ENCODE peak calls at places on chromosomes 1 and 21, in four cellular contexts. J is K562, D is SK-N-SH, L is GM12878. I is an unnamed sample.

GRCh38 chr1:25821630-25822091 is 1.9 kb downstream of the MTFR1L start:
- DNase-seq in J (no peak), D (no peak), L (no peak), I (no peak)

GRCh38 chr1:15949453-15950245 is 26.3 kb downstream of the ZBTB17 start:
- DNase-seq in J (peak), D (peak), L (peak), I (peak)

GRCh38 chr1:93526431-93526830 is 78.5 kb downstream of the FNBP1L start:
- DNase-seq in J (no peak), D (no peak), L (no peak), I (no peak)

GRCh38 chr1:21520899-21521716 is 11.9 kb downstream of the ALPL start:
- DNase-seq in J (no peak), D (no peak), L (no peak), I (no peak)

GRCh38 chr1:157496121-157496526 is 56.2 kb downstream of the FCRL5 start:
- DNase-seq in J (peak), D (peak), L (no peak), I (no peak)

GRCh38 chr21:33641339-33642026 is at the start of gene CRYZL1:
- DNase-seq in J (peak), D (peak), L (peak), I (peak)

GRCh38 chr1:197224160-197224559 is 43.9 kb upstream of the CRB1 start:
- DNase-seq in J (no peak), D (peak), L (no peak), I (no peak)

GRCh38 chr1:12001249-12001917 is 17.9 kb upstream of the MIIP start:
- DNase-seq in J (no peak), D (peak), L (no peak), I (peak)

GRCh38 chr21:25801217-25802015 is 66.6 kb downstream of the GABPA start:
- DNase-seq in J (peak), D (peak), L (peak), I (peak)

GRCh38 chr1:61254629-61255323 is 172.4 kb downstream of the NFIA start:
- DNase-seq in J (no peak), D (peak), L (no peak), I (no peak)

GRCh38 chr1:112524986-112525385 is 16.2 kb downstream of the WNT2B start:
- DNase-seq in J (no peak), D (no peak), L (no peak), I (no peak)

GRCh38 chr1:93715529-93716126 is 34.0 kb upstream of the BCAR3 start:
- DNase-seq in J (no peak), D (no peak), L (no peak), I (no peak)

GRCh38 chr1:5765465-5765864 is 226.8 kb downstream of the NPHP4 start:
- DNase-seq in J (no peak), D (no peak), L (no peak), I (no peak)

GRCh38 chr1:227131193-227131592 is 187.1 kb downstream of the CDC42BPA start:
- DNase-seq in J (no peak), D (peak), L (no peak), I (no peak)

GRCh38 chr1:71658295-71658694 is 577.5 kb upstream of the ZRANB2 start:
- DNase-seq in J (no peak), D (no peak), L (no peak), I (no peak)

GRCh38 chr1:11289064-11289463 is 16.1 kb downstream of the UBIAD1 start:
- DNase-seq in J (no peak), D (no peak), L (no peak), I (no peak)

GRCh38 chr1:113576271-113576670 is 183.0 kb downstream of the PHTF1 start:
- DNase-seq in J (no peak), D (no peak), L (no peak), I (no peak)

GRCh38 chr1:209616366-209617046 is 33.0 kb downstream of the CAMK1G start:
- DNase-seq in J (no peak), D (no peak), L (no peak), I (no peak)

GRCh38 chr1:186424539-186424938 is 36.4 kb downstream of the PDC start:
- DNase-seq in J (no peak), D (no peak), L (no peak), I (no peak)

GRCh38 chr1:211630236-211631081 is 45.0 kb downstream of the NEK2 start:
- DNase-seq in J (peak), D (peak), L (no peak), I (peak)

GRCh38 chr1:72280714-72281113 is 1.6 kb downstream of the NEGR1 start:
- DNase-seq in J (no peak), D (no peak), L (no peak), I (no peak)

GRCh38 chr1:181664543-181664942 is 181.2 kb downstream of the CACNA1E start:
- DNase-seq in J (no peak), D (no peak), L (no peak), I (no peak)

GRCh38 chr1:104182251-104182650 is 432.6 kb downstream of the AMY1C start:
- DNase-seq in J (no peak), D (no peak), L (no peak), I (no peak)

GRCh38 chr21:32949701-32950100 is 76.0 kb upstream of the OLIG2 start:
- DNase-seq in J (no peak), D (no peak), L (no peak), I (no peak)

GRCh38 chr1:27868932-27869718 is 3.2 kb upstream of the THEMIS2 start:
- DNase-seq in J (no peak), D (no peak), L (peak), I (no peak)

GRCh38 chr1:154327466-154328317 is 2.4 kb downstream of the ATP8B2 start:
- DNase-seq in J (no peak), D (no peak), L (no peak), I (no peak)

GRCh38 chr1:228338521-228339051 is 68.0 kb downstream of the TRIM11 start:
- DNase-seq in J (no peak), D (no peak), L (no peak), I (no peak)

DNA sequence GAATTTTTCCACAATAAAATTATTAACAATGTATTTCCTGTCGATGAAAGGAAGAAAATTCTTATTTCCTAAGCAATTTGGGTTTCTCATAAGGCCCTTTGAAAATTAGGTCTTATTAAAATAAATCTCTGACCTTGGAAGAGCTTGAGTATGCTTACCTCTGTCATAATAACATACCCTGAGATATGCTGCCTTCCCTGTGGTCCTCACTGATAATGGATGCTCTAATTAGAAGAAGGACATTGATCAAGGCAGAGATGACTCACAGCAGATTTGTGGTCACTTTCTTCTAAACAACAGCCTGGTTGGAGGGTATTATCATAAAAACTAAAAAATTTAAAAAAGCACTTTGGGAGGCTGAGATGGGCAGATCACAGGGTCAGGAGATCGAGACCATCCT is 217.8 kb downstream of the GRIK1 start:
- DNase-seq in J (no peak), D (no peak), L (no peak), I (no peak)
- TF ChIP-seq NRF1 in J (no peak), D (no peak), L (no peak), I (no peak)

DNA sequence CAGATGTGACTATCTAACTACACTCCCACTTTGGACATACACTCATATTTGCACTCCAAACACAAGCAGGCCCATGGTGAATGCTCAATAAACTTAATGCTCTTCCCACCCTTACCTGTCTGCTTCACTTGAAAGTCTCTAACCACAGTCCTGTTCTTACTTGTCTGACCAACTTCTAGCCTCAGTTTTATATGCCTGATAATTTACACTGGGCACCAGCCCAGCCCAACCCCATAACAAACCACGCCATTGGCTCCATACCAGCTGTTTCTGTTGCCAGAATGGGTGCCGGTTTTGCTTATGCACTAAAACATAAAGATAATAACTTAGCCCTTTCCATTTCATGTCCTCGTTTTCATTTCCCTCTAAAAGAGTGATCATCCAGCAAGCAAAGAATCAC is 395.4 kb downstream of the NTNG1 start:
- DNase-seq in J (no peak), D (no peak), L (no peak), I (no peak)
- TF ChIP-seq MAX in J (no peak), D (no peak), L (no peak), I (no peak)

DNA sequence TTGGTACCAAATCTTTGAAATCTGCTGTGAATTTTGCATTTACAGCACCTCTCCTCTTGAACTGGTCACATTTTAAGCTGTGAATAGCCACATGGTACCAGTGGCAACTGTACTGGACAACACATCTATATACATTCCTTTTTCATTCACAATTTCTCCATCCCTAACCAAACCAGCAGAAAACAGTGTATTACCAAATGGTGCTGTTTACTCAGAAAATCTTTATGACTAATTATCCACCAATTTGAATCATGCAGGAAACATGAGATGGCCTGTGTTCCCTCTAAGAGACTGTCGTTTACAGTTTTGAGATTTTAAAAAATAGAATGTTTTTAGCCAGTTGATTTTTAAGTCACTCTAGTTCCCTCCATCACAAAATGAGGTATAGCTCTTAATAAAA is 17.6 kb upstream of the CCT8 start:
- DNase-seq in J (no peak), D (no peak), L (no peak), I (no peak)
- TF ChIP-seq NRF1 in J (no peak), D (no peak), L (no peak), I (no peak)

DNA sequence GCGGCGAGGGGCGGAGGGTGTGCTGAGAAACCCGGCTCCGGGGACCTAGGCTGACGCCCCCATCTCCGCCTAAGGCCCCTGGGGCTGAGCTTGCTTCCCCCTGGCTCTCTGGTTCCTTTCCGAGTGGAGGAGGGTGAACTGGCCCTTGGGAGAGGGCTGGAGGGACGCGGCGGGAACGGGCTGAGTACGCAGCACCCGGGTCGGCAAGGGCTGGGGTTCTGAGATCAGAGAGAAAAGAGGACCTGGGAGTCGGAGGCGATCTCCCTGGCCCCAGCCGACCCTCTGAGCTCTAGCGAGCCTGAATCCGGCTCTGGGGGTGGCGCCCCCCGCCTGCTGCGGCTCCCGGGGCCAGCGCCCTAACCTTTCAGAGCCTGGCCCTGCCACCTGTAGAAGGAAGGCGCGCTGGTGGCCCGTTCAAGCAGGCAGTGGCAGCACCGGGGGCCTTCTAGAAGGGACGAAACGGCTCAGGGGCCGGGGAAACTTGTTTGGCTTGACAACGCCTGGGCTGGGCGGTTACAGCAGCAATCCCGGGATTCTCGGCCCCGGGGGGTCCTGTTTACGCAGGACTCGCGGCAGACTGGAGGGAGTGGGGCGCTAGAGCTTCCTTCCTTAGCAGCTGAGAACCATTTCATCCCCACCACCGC is 270.9 kb downstream of the FOXD2 start:
- DNase-seq in J (no peak), D (peak), L (no peak), I (peak)
- TF ChIP-seq MAX in J (no peak), D (no peak), L (no peak), I (no peak)

DNA sequence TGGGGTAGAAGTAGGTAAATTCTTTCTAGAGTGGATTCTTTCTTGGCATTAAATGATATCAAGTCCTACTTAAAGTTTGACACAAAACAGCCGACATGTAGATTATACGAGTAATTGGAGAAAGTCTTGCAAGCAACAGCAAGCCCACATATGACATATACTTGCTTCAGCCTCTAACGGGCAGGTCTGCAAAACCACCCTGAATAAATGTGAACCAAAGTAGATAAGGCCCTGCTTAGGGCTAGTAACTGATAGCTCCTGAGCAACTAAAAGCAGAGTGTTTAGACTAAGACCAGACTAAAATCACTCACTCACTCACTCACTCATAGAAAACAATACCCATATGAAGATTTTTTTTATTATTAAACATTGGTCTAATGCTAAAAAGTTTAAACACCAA is 203.1 kb downstream of the LTN1 start:
- DNase-seq in J (no peak), D (peak), L (no peak), I (no peak)
- TF ChIP-seq NRF1 in J (no peak), D (no peak), L (no peak), I (no peak)

GRCh38 chr1:198273901-198274300 is 117.1 kb downstream of the NEK7 start:
- DNase-seq in J (no peak), D (no peak), L (no peak), I (no peak)
- TF ChIP-seq MAX in J (no peak), D (no peak), L (no peak), I (no peak)

DNA sequence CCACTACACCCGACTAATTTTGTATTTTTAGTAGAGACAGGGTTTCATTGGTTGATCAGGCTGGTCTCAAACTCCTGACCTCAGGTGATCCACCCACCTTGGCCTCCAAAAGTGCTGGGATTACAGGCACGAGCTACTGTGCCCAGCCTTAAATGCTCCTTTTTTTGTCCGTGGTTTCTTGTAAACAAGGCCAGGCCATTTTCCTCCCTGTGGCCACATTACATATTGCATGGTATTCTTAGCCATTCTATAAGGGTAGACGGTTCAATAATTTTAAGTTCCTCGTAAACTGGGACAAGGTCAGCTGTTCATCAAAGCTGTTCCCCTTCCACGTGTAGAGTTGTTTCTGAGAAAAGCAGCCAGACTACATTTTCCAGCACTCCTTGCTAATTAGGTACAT is 10.3 kb upstream of the LUZP1 start:
- DNase-seq in J (peak), D (peak), L (no peak), I (no peak)
- TF ChIP-seq NRF1 in J (no peak), D (no peak), L (no peak), I (no peak)